ENCODE peak calls at places on chromosome 11, in four cellular contexts. R, I, E and S are unnamed samples.

GRCh38 chr11:2789791-2790580 is 90.2 kb upstream of the KCNQ1OT1 start:
- DNase-seq in R (no peak), I (no peak), E (peak), S (peak)

GRCh38 chr11:19988598-19988997 is 171.7 kb downstream of the DBX1 start:
- DNase-seq in R (no peak), I (no peak), E (no peak), S (no peak)

GRCh38 chr11:121932646-121933185 is 183.3 kb downstream of the BLID start:
- DNase-seq in R (no peak), I (no peak), E (no peak), S (no peak)

GRCh38 chr11:128521697-128522062 is 65.7 kb downstream of the ETS1 start:
- DNase-seq in R (no peak), I (peak), E (peak), S (no peak)

GRCh38 chr11:101043940-101044339 is 85.7 kb downstream of the PGR start:
- DNase-seq in R (no peak), I (no peak), E (no peak), S (no peak)

GRCh38 chr11:85801527-85801926 is 9.4 kb downstream of the SYTL2 start:
- DNase-seq in R (no peak), I (no peak), E (no peak), S (no peak)

GRCh38 chr11:127490896-127491295 is 490.3 kb upstream of the KIRREL3 start:
- DNase-seq in R (no peak), I (no peak), E (no peak), S (no peak)

GRCh38 chr11:114610984-114611944 is 15.7 kb upstream of the NXPE4 start:
- DNase-seq in R (no peak), I (no peak), E (no peak), S (no peak)

GRCh38 chr11:3204141-3205015 is 14.2 kb downstream of the MRGPRG start:
- DNase-seq in R (no peak), I (no peak), E (no peak), S (no peak)

GRCh38 chr11:70895061-70895670 is 357.2 kb downstream of the SHANK2 start:
- DNase-seq in R (no peak), I (no peak), E (no peak), S (no peak)

GRCh38 chr11:64152841-64153691 is 12.8 kb downstream of the MACROD1 start:
- DNase-seq in R (peak), I (peak), E (peak), S (peak)

GRCh38 chr11:78920329-78920728 is 345.7 kb upstream of the NARS2 start:
- DNase-seq in R (no peak), I (no peak), E (no peak), S (no peak)

GRCh38 chr11:133678211-133678610 is 145.9 kb upstream of the OPCML start:
- DNase-seq in R (no peak), I (no peak), E (no peak), S (no peak)

GRCh38 chr11:88175004-88175706 is at the start of gene RAB38:
- DNase-seq in R (peak), I (peak), E (peak), S (peak)
- TF ChIP-seq POLR2A in R (no peak), I (no peak), E (no peak), S (no peak)

GRCh38 chr11:17905477-17905876 is 107.4 kb downstream of the SERGEF start:
- DNase-seq in R (no peak), I (no peak), E (no peak), S (no peak)

GRCh38 chr11:17907046-17907445 is 105.8 kb downstream of the SERGEF start:
- DNase-seq in R (no peak), I (no peak), E (no peak), S (no peak)

GRCh38 chr11:17906436-17906835 is 106.4 kb downstream of the SERGEF start:
- DNase-seq in R (peak), I (no peak), E (no peak), S (no peak)
- TF ChIP-seq CTCF in R (peak), I (no peak), E (no peak), S (no peak)

GRCh38 chr11:119100246-119100959 is 1.2 kb downstream of the DPAGT1 start:
- DNase-seq in R (no peak), I (no peak), E (no peak), S (no peak)

GRCh38 chr11:119101367-119101758 is 290 bp downstream of the DPAGT1 start:
- DNase-seq in R (peak), I (no peak), E (no peak), S (no peak)

GRCh38 chr11:119100960-119101349 is 698 bp downstream of the DPAGT1 start:
- DNase-seq in R (no peak), I (no peak), E (no peak), S (no peak)

GRCh38 chr11:119103793-119104192 is 2.1 kb upstream of the DPAGT1 start:
- DNase-seq in R (no peak), I (no peak), E (no peak), S (no peak)

GRCh38 chr11:119101759-119102423 is at the start of gene DPAGT1:
- DNase-seq in R (peak), I (peak), E (peak), S (peak)
- TF ChIP-seq POLR2A in R (peak), I (no peak), E (peak), S (no peak)

DNA sequence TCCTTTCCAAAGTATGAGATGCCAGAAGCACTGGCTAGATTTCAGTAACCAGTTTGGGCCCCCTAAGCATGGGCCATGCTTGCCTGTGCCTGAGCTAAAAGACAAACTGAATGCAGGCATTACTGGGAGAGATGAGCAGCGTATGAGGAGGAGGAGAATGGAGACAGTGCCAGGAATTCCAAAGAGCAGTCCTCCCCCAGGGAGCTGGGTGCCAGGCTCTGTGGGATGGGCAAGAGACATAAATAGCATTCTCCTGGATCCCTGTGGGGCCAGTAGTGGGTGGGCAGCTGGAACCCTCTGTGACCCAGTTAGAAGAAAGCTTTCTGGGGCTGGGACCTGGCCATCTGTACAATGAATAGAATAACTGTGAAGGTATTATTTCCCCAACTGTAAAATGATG is 235.6 kb downstream of the KCNA4 start:
- DNase-seq in R (no peak), I (no peak), E (no peak), S (no peak)
- TF ChIP-seq CTCF in R (no peak), I (no peak), E (no peak), S (no peak)

GRCh38 chr11:67558084-67558772 is 25.4 kb upstream of the GSTP1 start:
- DNase-seq in R (no peak), I (no peak), E (peak), S (no peak)
- TF ChIP-seq POLR2A in R (no peak), I (no peak), E (no peak), S (no peak)

GRCh38 chr11:75719639-75720239 is 2.1 kb downstream of the MOGAT2 start:
- DNase-seq in R (no peak), I (no peak), E (peak), S (no peak)
- TF ChIP-seq CTCF in R (no peak), I (no peak), E (no peak), S (no peak)

GRCh38 chr11:57647960-57648776 is 1.5 kb downstream of the YPEL4 start:
- DNase-seq in R (peak), I (no peak), E (peak), S (no peak)
- TF ChIP-seq POLR2A in R (no peak), I (no peak), E (no peak), S (no peak)